ENCODE peak calls at places on chromosomes 12 and 14, in five cellular contexts. I is heart right ventricle; B is NK-92 treated with Interleukin-12 subunit alpha and Interleukin-12 subunit beta, amount 100 ng/mL, for 24 hours; F is stimulated activated CD4-positive, alpha-beta T cell treated with anti-CD3 and anti-CD28 coated beads, TNF-alpha, amount 100 ng/mL, for 48 hours; R is frontal cortex. D is an unnamed sample.

GRCh38 chr12:13210543-13211190 is 14.1 kb downstream of the EMP1 start:
- DNase-seq in F (no peak), I (no peak), B (no peak), R (no peak), D (no peak)

GRCh38 chr14:101791919-101792572 is 30.5 kb downstream of the PPP2R5C start:
- DNase-seq in B (no peak), R (no peak), F (no peak), I (no peak), D (no peak)

GRCh38 chr12:56833780-56834179 is 70.7 kb downstream of the HSD17B6 start:
- DNase-seq in F (no peak), R (no peak), I (no peak), B (no peak), D (no peak)

GRCh38 chr14:68448379-68448778 is 344.5 kb downstream of the ZFP36L1 start:
- DNase-seq in B (no peak), I (no peak), F (no peak), R (no peak), D (no peak)

GRCh38 chr12:18079541-18080230 is 10.3 kb downstream of the RERGL start:
- DNase-seq in B (no peak), R (no peak), F (no peak), I (no peak), D (no peak)

GRCh38 chr12:99455350-99456037 is 192.1 kb upstream of the GARIN6 start:
- DNase-seq in I (no peak), F (no peak), R (no peak), B (peak; percentile 3), D (no peak)

GRCh38 chr12:109695961-109696461 is 17.6 kb upstream of the FAM222A start:
- DNase-seq in I (no peak), R (no peak), B (no peak), F (no peak), D (no peak)

GRCh38 chr12:67517181-67517887 is 131.2 kb upstream of the DYRK2 start:
- DNase-seq in I (peak; percentile 16), F (no peak), R (no peak), B (no peak), D (no peak)

GRCh38 chr12:6916426-6917200 is 2.2 kb downstream of the ENO2 start:
- DNase-seq in B (no peak), F (no peak), I (no peak), R (no peak), D (no peak)

GRCh38 chr14:66696326-66696725 is 188.4 kb downstream of the GPHN start:
- DNase-seq in I (no peak), R (no peak), F (no peak), B (no peak), D (no peak)

GRCh38 chr12:102439391-102440108 is 40.8 kb downstream of the IGF1 start:
- DNase-seq in R (no peak), B (no peak), I (no peak), F (no peak), D (no peak)

GRCh38 chr12:38906482-38907170 is 1.2 kb upstream of the CPNE8 start:
- DNase-seq in B (peak; percentile 25), F (peak; percentile 60), I (peak; percentile 90), R (peak; percentile 48), D (peak; percentile 56)

GRCh38 chr14:65506801-65507200 is 94.3 kb downstream of the FUT8 start:
- DNase-seq in R (no peak), I (no peak), F (no peak), B (no peak), D (no peak)

GRCh38 chr14:33679461-33680225 is 271.2 kb downstream of the EGLN3 start:
- DNase-seq in I (no peak), B (no peak), R (no peak), F (no peak), D (no peak)

GRCh38 chr12:10182662-10183061 is 3.8 kb downstream of the TMEM52B start:
- DNase-seq in I (no peak), B (no peak), F (no peak), R (no peak), D (no peak)

GRCh38 chr14:33949051-33950037 is 1.5 kb downstream of the EGLN3 start:
- DNase-seq in B (no peak), F (no peak), R (no peak), I (no peak), D (no peak)